ENCODE peak calls at places on chromosomes 5 and 9, in ten cellular contexts. F is retina; Y is AG08395; I is stimulated activated CD8-positive, alpha-beta memory T cell treated with anti-CD3 and anti-CD28 coated beads, Interleukin-2, amount 100 ng/mL, for 48 hours; A is kidney; W is non-pigmented ciliary epithelial cell; L is brain pericyte; V is naive B cell; Q is MM.1S; R is endothelial cell. Z is an unnamed sample.

GRCh38 chr9:35341585-35341984 is 148.3 kb upstream of the RUSC2 start:
- DNase-seq in F (peak), Q (no peak), L (peak), V (no peak), I (no peak), Y (peak), W (no peak), A (peak), R (no peak), Z (peak)

GRCh38 chr9:24118170-24118569 is 292.1 kb upstream of the ELAVL2 start:
- DNase-seq in R (no peak), Y (no peak), A (no peak), W (no peak), I (no peak), F (no peak), Q (no peak), L (no peak), V (no peak), Z (no peak)

GRCh38 chr5:1293997-1294838 is 650 bp downstream of the TERT start:
- DNase-seq in L (no peak), Q (no peak), W (no peak), V (no peak), F (peak), Y (no peak), R (no peak), A (peak), I (no peak), Z (no peak)

GRCh38 chr9:96618209-96619108 is 1.2 kb downstream of the CDC14B start:
- DNase-seq in W (no peak), L (no peak), Q (no peak), I (no peak), A (peak), R (peak), V (peak), Y (peak), F (peak), Z (peak)

GRCh38 chr5:14145356-14146334 is 2.5 kb downstream of the TRIO start:
- DNase-seq in A (no peak), R (no peak), I (no peak), L (no peak), W (peak), Y (peak), Q (no peak), F (no peak), V (no peak), Z (no peak)

GRCh38 chr5:31768784-31769183 is 129.9 kb downstream of the PDZD2 start:
- DNase-seq in V (no peak), I (no peak), R (no peak), A (no peak), W (no peak), L (no peak), Q (no peak), F (no peak), Y (no peak), Z (no peak)

GRCh38 chr5:78544531-78545200 is 103.9 kb downstream of the LHFPL2 start:
- DNase-seq in R (no peak), I (no peak), Y (peak), L (peak), A (no peak), W (no peak), V (no peak), Q (no peak), F (no peak), Z (no peak)

GRCh38 chr5:88060194-88060593 is 208.5 kb downstream of the TMEM161B start:
- DNase-seq in Y (no peak), I (no peak), A (no peak), R (no peak), V (no peak), Q (no peak), F (no peak), W (no peak), L (no peak), Z (no peak)

GRCh38 chr5:151757233-151758140 is 944 bp downstream of the ATOX1 start:
- DNase-seq in V (no peak), R (no peak), F (no peak), Y (peak), L (no peak), Q (peak), I (no peak), W (no peak), A (no peak), Z (no peak)

GRCh38 chr9:128043467-128043868 is 23.7 kb downstream of the NAIF1 start:
- DNase-seq in W (no peak), Q (no peak), L (no peak), F (no peak), A (peak), Y (no peak), V (no peak), I (no peak), R (no peak), Z (no peak)

GRCh38 chr5:150131978-150132694 is 23.5 kb downstream of the PDGFRB start:
- DNase-seq in Q (no peak), R (no peak), Y (peak), F (no peak), V (no peak), W (no peak), L (no peak), A (peak), I (no peak), Z (no peak)

GRCh38 chr9:99516657-99517049 is 294.6 kb downstream of the SEC61B start:
- DNase-seq in W (no peak), Q (no peak), Y (no peak), A (no peak), F (no peak), V (no peak), L (no peak), R (no peak), I (peak), Z (no peak)

GRCh38 chr9:133233681-133234432 is 24.8 kb upstream of the OBP2B start:
- DNase-seq in F (no peak), Y (no peak), I (no peak), W (no peak), R (no peak), V (no peak), Q (no peak), L (no peak), A (peak), Z (no peak)

GRCh38 chr5:149128023-149128875 is 13.0 kb upstream of the ABLIM3 start:
- DNase-seq in R (peak), Y (peak), I (no peak), W (no peak), Q (peak), L (no peak), A (no peak), F (peak), V (no peak), Z (no peak)

GRCh38 chr5:5371943-5372342 is 50.5 kb upstream of the ICE1 start:
- DNase-seq in V (no peak), R (no peak), I (no peak), Q (no peak), W (no peak), A (no peak), Y (no peak), L (no peak), F (no peak), Z (no peak)

GRCh38 chr9:134505032-134505431 is 136.6 kb upstream of the COL5A1 start:
- DNase-seq in V (no peak), Y (no peak), I (no peak), A (peak), F (no peak), L (no peak), R (no peak), W (no peak), Q (no peak), Z (peak)

GRCh38 chr9:89863141-89863540 is 258.3 kb downstream of the GADD45G start:
- DNase-seq in Q (no peak), Y (no peak), L (no peak), V (no peak), I (no peak), F (no peak), A (no peak), W (no peak), R (no peak), Z (peak)

Z was measured in upper lobe of right lung.